ENCODE peak calls at places on chromosomes 5 and 9, in four cellular contexts. B, S, N and Q are unnamed samples.

GRCh38 chr9:122307036-122307435 is 42.4 kb downstream of the MRRF start:
- DNase-seq in B (no peak), S (no peak), N (no peak), Q (no peak)

GRCh38 chr5:119032653-119033052 is 38.2 kb upstream of the DMXL1 start:
- DNase-seq in B (no peak), S (no peak), N (no peak), Q (no peak)

GRCh38 chr5:58666598-58667595 is 84.0 kb downstream of the RAB3C start:
- DNase-seq in B (no peak), S (no peak), N (peak), Q (no peak)

GRCh38 chr5:40089269-40089668 is 590.4 kb upstream of the PTGER4 start:
- DNase-seq in B (no peak), S (peak), N (no peak), Q (no peak)

GRCh38 chr5:102792705-102793104 is 37.6 kb downstream of the PAM start:
- DNase-seq in B (no peak), S (peak), N (peak), Q (no peak)

GRCh38 chr5:138138949-138139775 is at the start of gene NME5:
- DNase-seq in B (no peak), S (peak), N (peak), Q (peak)

GRCh38 chr5:41636605-41637004 is 126.2 kb upstream of the PLCXD3 start:
- DNase-seq in B (no peak), S (peak), N (peak), Q (no peak)

GRCh38 chr9:13274901-13275641 is 4.4 kb downstream of the MPDZ start:
- DNase-seq in B (no peak), S (peak), N (peak), Q (no peak)

GRCh38 chr9:125755340-125755739 is 8.2 kb downstream of the PBX3 start:
- DNase-seq in B (no peak), S (no peak), N (no peak), Q (no peak)

GRCh38 chr5:172564187-172564586 is 76.9 kb upstream of the NEURL1B start:
- DNase-seq in B (no peak), S (no peak), N (no peak), Q (no peak)

GRCh38 chr5:147509041-147509709 is 693 bp downstream of the DPYSL3 start:
- DNase-seq in B (no peak), S (peak), N (peak), Q (no peak)

GRCh38 chr9:116152941-116153764 is 438 bp upstream of the PAPPA start:
- DNase-seq in B (no peak), S (peak), N (peak), Q (no peak)

GRCh38 chr5:108084105-108084504 is 297.8 kb downstream of the FBXL17 start:
- DNase-seq in B (no peak), S (peak), N (no peak), Q (no peak)

GRCh38 chr9:108687360-108687981 is 168.3 kb downstream of the ACTL7B start:
- DNase-seq in B (peak), S (no peak), N (peak), Q (no peak)

GRCh38 chr5:66169534-66169933 is 25.4 kb downstream of the SREK1 start:
- DNase-seq in B (no peak), S (peak), N (no peak), Q (no peak)

GRCh38 chr9:77750284-77750683 is 102.2 kb upstream of the GNA14 start:
- DNase-seq in B (no peak), S (peak), N (no peak), Q (no peak)

GRCh38 chr5:90221947-90222346 is 187.6 kb downstream of the CETN3 start:
- DNase-seq in B (no peak), S (peak), N (no peak), Q (no peak)

GRCh38 chr9:5787220-5787619 is 45.7 kb downstream of the ERMP1 start:
- DNase-seq in B (no peak), S (no peak), N (no peak), Q (no peak)

GRCh38 chr5:75524071-75524470 is 12.4 kb downstream of the POLK start:
- DNase-seq in B (no peak), S (peak), N (no peak), Q (no peak)

GRCh38 chr5:152116926-152117325 is 192.3 kb upstream of the GLRA1 start:
- DNase-seq in B (no peak), S (no peak), N (no peak), Q (no peak)

GRCh38 chr9:72362680-72363139 is 2.3 kb downstream of the ZFAND5 start:
- DNase-seq in B (no peak), S (peak), N (peak), Q (peak)

GRCh38 chr9:13721481-13722235 is 442.2 kb upstream of the MPDZ start:
- DNase-seq in B (no peak), S (peak), N (peak), Q (no peak)

GRCh38 chr5:91443028-91443427 is 59.9 kb upstream of the ARRDC3 start:
- DNase-seq in B (no peak), S (peak), N (no peak), Q (no peak)

GRCh38 chr9:100428871-100429654 is 2.1 kb downstream of the MSANTD3 start:
- DNase-seq in B (no peak), S (peak), N (peak), Q (no peak)

GRCh38 chr5:133241179-133241728 is 189.4 kb downstream of the HSPA4 start:
- DNase-seq in B (no peak), S (no peak), N (no peak), Q (no peak)

GRCh38 chr5:157271740-157272271 is 5.9 kb downstream of the CYFIP2 start:
- DNase-seq in B (no peak), S (no peak), N (no peak), Q (no peak)
- H3K27ac ChIP-seq in B (no peak), S (no peak), N (no peak), Q (peak)

DNA sequence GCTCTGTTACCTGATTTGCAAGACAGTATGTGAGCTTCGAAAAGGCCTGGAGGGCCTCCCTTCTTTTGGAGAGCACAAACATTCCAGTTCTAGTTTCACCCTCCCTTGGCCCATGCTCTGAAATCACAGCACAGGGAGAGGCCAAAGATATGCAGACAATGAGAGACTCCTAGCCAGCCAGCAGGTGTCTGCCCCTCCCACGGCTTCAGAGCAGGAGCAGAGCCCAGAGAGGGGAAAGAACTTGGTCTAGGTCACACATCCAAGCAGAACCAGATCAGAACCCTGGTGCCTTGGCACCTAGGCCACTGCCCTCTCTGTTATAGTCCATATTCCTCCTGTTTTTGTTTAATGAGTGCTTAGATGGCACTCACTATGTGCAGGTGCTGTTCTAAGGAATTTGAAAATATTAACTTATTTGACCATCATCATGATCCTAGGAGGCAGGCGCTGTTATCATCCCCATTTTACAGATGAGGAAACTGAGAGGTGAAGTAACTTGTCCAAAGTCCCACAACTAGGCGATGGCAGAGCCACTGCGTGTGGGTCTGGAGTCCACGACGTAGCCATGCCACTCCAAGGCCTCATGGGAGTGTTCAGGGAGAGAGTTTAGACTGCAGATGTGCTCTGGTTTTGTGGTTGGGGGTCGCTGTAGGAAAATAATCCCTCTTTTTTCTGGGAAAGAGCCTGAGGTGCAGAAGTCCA is 27.2 kb downstream of the TMOD1 start:
- DNase-seq in B (no peak), S (peak), N (no peak), Q (no peak)
- H3K27ac ChIP-seq in B (peak), S (no peak), N (peak), Q (peak)

GRCh38 chr5:109868737-109869136 is 179.0 kb downstream of the MAN2A1 start:
- DNase-seq in B (no peak), S (peak), N (peak), Q (no peak)

GRCh38 chr5:109865636-109866035 is 175.9 kb downstream of the MAN2A1 start:
- DNase-seq in B (no peak), S (peak), N (peak), Q (peak)

GRCh38 chr5:109863752-109864151 is 174.0 kb downstream of the MAN2A1 start:
- DNase-seq in B (no peak), S (peak), N (peak), Q (no peak)

GRCh38 chr5:109862301-109862700 is 172.6 kb downstream of the MAN2A1 start:
- DNase-seq in B (no peak), S (peak), N (no peak), Q (no peak)

GRCh38 chr5:109866051-109866450 is 176.3 kb downstream of the MAN2A1 start:
- DNase-seq in B (no peak), S (peak), N (peak), Q (no peak)
- H3K27ac ChIP-seq in B (no peak), S (peak), N (no peak), Q (no peak)

GRCh38 chr9:35306281-35306680 is 144.5 kb downstream of the UNC13B start:
- DNase-seq in B (no peak), S (no peak), N (no peak), Q (no peak)

GRCh38 chr9:35313460-35313859 is 151.7 kb downstream of the UNC13B start:
- DNase-seq in B (no peak), S (no peak), N (no peak), Q (no peak)

GRCh38 chr9:35313911-35314310 is 152.1 kb downstream of the UNC13B start:
- DNase-seq in B (no peak), S (no peak), N (peak), Q (no peak)

DNA sequence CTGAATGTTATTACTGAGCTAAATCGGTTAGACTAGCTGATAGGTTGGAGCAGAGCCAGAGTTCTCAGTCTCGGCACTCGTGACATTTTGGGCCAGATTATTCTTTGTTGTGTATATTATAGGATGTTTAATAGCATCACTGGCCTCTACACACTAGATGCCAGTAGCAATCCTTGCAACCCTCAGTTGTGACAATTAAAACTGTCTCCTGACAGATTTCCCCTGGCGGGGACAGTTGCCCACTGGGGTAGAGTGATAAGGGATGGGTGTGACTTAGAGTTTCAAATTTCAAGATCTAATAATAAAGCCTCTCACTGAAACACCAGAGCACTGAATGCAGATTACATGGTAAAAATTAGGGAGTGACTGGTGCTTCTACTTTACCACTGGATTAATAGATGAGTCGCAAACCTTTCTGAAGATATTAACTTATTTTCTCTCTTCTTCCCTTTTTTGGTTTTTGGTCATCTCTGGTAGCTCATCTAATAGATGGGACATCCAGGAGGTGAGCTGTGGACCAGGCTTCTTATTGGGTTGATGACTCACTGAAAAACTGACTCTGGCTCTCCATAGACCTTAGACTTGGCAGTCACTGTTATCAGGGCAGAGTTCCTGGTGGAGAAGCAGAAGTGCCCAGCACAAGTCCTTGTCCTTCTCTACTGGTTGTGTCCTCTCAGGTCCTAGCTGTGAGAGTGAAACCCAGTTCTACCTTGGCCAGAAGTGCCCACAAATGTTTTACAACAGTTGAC is 150.3 kb downstream of the UNC13B start:
- DNase-seq in B (no peak), S (peak), N (no peak), Q (no peak)
- H3K27ac ChIP-seq in B (no peak), S (no peak), N (no peak), Q (no peak)

GRCh38 chr5:115322729-115323128 is 26.3 kb upstream of the CCDC112 start:
- DNase-seq in B (no peak), S (no peak), N (no peak), Q (no peak)

GRCh38 chr5:115321309-115321708 is 24.9 kb upstream of the CCDC112 start:
- DNase-seq in B (no peak), S (peak), N (no peak), Q (no peak)

GRCh38 chr5:115324021-115324420 is 27.6 kb upstream of the CCDC112 start:
- DNase-seq in B (no peak), S (peak), N (peak), Q (no peak)

GRCh38 chr5:115329475-115329874 is 33.0 kb upstream of the CCDC112 start:
- DNase-seq in B (no peak), S (no peak), N (no peak), Q (peak)

DNA sequence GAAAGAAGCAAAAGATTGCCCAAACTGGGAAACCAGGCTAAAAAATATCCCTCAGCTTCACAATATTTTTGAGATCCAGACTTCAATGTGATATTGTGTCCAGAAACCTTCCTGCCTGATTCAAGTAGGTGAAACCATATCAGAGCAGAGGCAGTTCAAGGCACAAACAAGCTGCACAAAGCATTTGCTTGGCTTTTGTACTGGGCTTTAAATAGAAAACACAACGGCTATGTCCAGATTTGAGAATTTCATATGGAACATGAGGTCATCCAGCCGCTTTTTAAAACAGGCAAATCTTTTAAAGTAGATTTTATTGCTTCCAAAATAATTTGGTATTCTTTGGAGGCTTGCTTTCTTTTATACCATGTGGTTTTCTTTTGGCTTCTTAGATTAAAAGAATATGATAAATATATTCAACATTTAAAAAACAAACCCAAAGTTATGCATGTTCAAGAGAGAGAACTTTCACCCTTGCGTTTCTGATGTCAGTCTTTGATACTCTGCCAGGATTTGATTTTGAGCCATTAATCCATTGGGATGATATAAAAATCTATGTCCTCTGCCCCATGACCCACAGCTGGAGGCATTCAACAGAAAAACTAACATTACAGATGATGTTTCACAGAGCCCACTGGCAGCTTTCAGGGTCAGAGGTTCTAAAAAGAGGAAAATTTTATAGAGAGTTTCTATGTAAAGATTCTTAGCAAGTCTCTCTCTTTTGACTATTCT is 29.0 kb upstream of the CCDC112 start:
- DNase-seq in B (no peak), S (no peak), N (no peak), Q (no peak)
- H3K27ac ChIP-seq in B (no peak), S (no peak), N (peak), Q (no peak)

GRCh38 chr5:141490771-141491170 is 1.9 kb downstream of the PCDHGC5 start:
- DNase-seq in B (no peak), S (no peak), N (no peak), Q (no peak)

GRCh38 chr5:141490271-141490670 is 1.4 kb downstream of the PCDHGC5 start:
- DNase-seq in B (no peak), S (no peak), N (no peak), Q (no peak)

GRCh38 chr5:141491323-141492167 is 2.7 kb downstream of the PCDHGC5 start:
- DNase-seq in B (no peak), S (no peak), N (no peak), Q (no peak)

GRCh38 chr5:141488591-141489478 is at the start of gene PCDHGC5:
- DNase-seq in B (no peak), S (peak), N (peak), Q (peak)

GRCh38 chr5:141489841-141490240 is 960 bp downstream of the PCDHGC5 start:
- DNase-seq in B (no peak), S (no peak), N (no peak), Q (no peak)
- H3K27ac ChIP-seq in B (no peak), S (no peak), N (no peak), Q (peak)

GRCh38 chr9:131410051-131410491 is 16.2 kb downstream of the PRRC2B start:
- DNase-seq in B (no peak), S (no peak), N (peak), Q (no peak)

GRCh38 chr9:131406567-131407436 is 12.9 kb downstream of the PRRC2B start:
- DNase-seq in B (no peak), S (no peak), N (no peak), Q (no peak)

GRCh38 chr9:131411719-131412681 is 18.1 kb downstream of the PRRC2B start:
- DNase-seq in B (no peak), S (no peak), N (no peak), Q (no peak)

GRCh38 chr9:131407717-131408195 is 13.9 kb downstream of the PRRC2B start:
- DNase-seq in B (no peak), S (no peak), N (peak), Q (peak)

GRCh38 chr9:131409458-131409992 is 15.6 kb downstream of the PRRC2B start:
- DNase-seq in B (no peak), S (no peak), N (no peak), Q (no peak)
- H3K27ac ChIP-seq in B (peak), S (no peak), N (peak), Q (no peak)